ENCODE peak calls at places on chromosomes 7 and 10, in nine cellular contexts. H is psoas muscle, Q is substantia nigra, O is pancreas, A is A549, T is HCT116, V is thyroid gland, K is gastrocnemius medialis, P is heart right ventricle. J is an unnamed sample.
A peak's percentile ranks its signal among the peaks of the same experiment; 100 is the strongest.

GRCh38 chr10:95517536-95518454 is 43.4 kb downstream of the SORBS1 start:
- DNase-seq in V (no peak), K (no peak), O (peak; percentile 53), P (no peak), T (no peak), Q (no peak), A (no peak), H (no peak), J (peak; percentile 12)

GRCh38 chr10:91768123-91768522 is 30.1 kb upstream of the TNKS2 start:
- DNase-seq in V (no peak), T (no peak), O (no peak), A (no peak), H (no peak), Q (no peak), P (no peak), K (no peak), J (no peak)

GRCh38 chr7:118298771-118299170 is 74.3 kb downstream of the ANKRD7 start:
- DNase-seq in K (no peak), V (no peak), O (no peak), T (no peak), A (no peak), Q (no peak), H (no peak), P (no peak), J (no peak)

GRCh38 chr7:4796453-4796852 is 21.0 kb downstream of the AP5Z1 start:
- DNase-seq in T (no peak), K (no peak), P (no peak), V (no peak), A (no peak), Q (no peak), H (no peak), O (no peak), J (no peak)

GRCh38 chr7:44561962-44562621 is 11.6 kb downstream of the DDX56 start:
- DNase-seq in H (no peak), V (no peak), O (no peak), A (peak; percentile 81), T (no peak), Q (no peak), P (no peak), K (no peak), J (no peak)

GRCh38 chr7:150941983-150942590 is 36.0 kb downstream of the KCNH2 start:
- DNase-seq in A (no peak), T (no peak), Q (no peak), H (peak; percentile 35), P (peak; percentile 73), V (no peak), O (peak; percentile 56), K (no peak), J (no peak)

GRCh38 chr10:109892087-109892486 is 31.2 kb downstream of the XPNPEP1 start:
- DNase-seq in Q (no peak), O (no peak), K (no peak), H (no peak), V (peak; percentile 20), T (no peak), P (no peak), A (no peak), J (no peak)

GRCh38 chr7:79298145-79298760 is 155.2 kb downstream of the MAGI2 start:
- DNase-seq in H (no peak), Q (no peak), P (no peak), A (peak; percentile 68), O (no peak), K (no peak), V (peak; percentile 18), T (peak; percentile 28), J (no peak)

GRCh38 chr7:27113991-27114866 is 11.7 kb upstream of the HOXA2 start:
- DNase-seq in O (no peak), T (no peak), H (peak; percentile 69), P (no peak), Q (no peak), A (peak; percentile 80), K (no peak), V (no peak), J (no peak)

GRCh38 chr7:27112361-27112760 is 9.9 kb upstream of the HOXA2 start:
- DNase-seq in Q (no peak), H (no peak), A (no peak), K (no peak), V (no peak), T (no peak), P (no peak), O (no peak), J (no peak)

GRCh38 chr7:27111753-27112277 is 9.3 kb upstream of the HOXA2 start:
- DNase-seq in Q (no peak), V (no peak), O (no peak), K (no peak), H (no peak), A (no peak), T (no peak), P (no peak), J (no peak)

GRCh38 chr7:27110977-27111752 is 8.7 kb upstream of the HOXA2 start:
- DNase-seq in O (no peak), P (no peak), H (peak; percentile 77), Q (no peak), K (no peak), T (no peak), A (peak; percentile 73), V (no peak), J (no peak)

DNA sequence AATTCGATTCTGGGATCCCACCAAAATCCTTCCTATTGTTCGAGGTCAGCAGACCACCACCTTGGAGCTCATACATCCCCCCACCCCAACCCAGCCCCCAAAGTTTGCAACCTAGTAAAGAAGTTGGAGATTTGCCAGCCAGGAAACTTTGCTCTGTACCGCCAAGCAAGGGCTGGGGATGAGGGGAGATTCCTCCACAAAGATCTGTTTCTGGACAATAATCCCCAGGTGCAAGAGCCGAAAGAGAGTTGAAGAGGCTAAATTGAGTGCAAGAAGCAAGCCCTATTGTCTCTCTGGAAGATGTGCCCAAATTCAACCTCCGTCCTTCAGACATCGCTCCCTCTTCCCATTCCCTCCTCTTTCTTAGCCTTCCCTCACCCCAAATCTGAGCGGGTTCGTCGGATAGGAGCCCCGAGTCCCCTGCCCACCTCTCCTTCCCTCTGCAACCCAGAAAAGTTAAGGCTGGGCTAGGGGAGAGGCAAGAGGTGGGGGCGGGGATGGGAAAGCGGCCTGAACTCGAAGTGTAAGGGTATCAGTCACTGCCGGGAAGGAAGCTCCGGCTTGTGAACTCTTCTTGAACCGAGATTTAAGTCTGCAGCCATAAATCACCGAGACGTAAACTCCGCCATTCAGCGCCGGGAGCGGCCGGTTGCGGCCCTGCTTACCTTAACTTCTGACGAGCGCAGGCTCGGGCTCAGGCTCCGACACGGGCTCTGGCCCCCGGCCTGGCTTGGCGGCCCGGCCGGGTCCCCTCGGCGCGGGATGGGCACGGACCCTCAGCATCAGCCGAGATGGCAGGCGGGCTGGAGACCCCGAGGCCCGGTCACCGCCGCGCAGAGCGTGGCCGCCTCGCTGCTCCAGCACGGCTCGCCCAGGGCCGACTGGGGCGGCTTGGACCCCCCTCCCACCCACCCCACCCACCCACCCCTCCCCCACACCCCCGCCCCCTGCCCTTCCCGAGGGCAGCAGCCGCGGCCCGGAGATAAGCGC is 10.8 kb upstream of the HOXA2 start:
- DNase-seq in T (peak; percentile 60), A (peak; percentile 90), P (no peak), K (no peak), V (no peak), Q (no peak), H (peak; percentile 83), O (no peak), J (peak; percentile 80)
- H3K27ac ChIP-seq in T (peak overlapping the region; percentile 72), A (peak overlapping the region; percentile 92), P (peak overlapping the region; percentile 75), K (peak overlapping the region; percentile 80), V (peak overlapping the region; percentile 85), Q (no peak overlapping the region), H (peak overlapping the region; percentile 92), O (no peak overlapping the region), J (peak overlapping the region; percentile 82)

GRCh38 chr7:1473864-1474512 is 14.7 kb upstream of the MICALL2 start:
- DNase-seq in H (peak; percentile 94), P (peak; percentile 88), T (peak; percentile 72), V (peak; percentile 82), K (peak; percentile 56), Q (peak; percentile 29), O (peak; percentile 94), A (peak; percentile 88), J (peak; percentile 62)
- H3K27ac ChIP-seq in H (no peak overlapping the region), P (no peak overlapping the region), T (peak overlapping the region; percentile 62), V (no peak overlapping the region), K (no peak overlapping the region), Q (no peak overlapping the region), O (no peak overlapping the region), A (no peak overlapping the region), J (peak overlapping the region; percentile 20)

GRCh38 chr10:113497203-113497602 is 55.6 kb upstream of the HABP2 start:
- DNase-seq in Q (no peak), T (no peak), A (no peak), O (no peak), K (no peak), P (no peak), H (no peak), V (no peak), J (no peak)

GRCh38 chr10:113493943-113494342 is 58.9 kb upstream of the HABP2 start:
- DNase-seq in O (no peak), P (no peak), Q (no peak), A (peak; percentile 7), V (no peak), H (no peak), T (no peak), K (no peak), J (peak; percentile 55)

GRCh38 chr10:113496124-113496523 is 56.7 kb upstream of the HABP2 start:
- DNase-seq in O (no peak), P (no peak), K (no peak), A (no peak), H (no peak), V (no peak), Q (no peak), T (no peak), J (no peak)

GRCh38 chr10:113493195-113493594 is 59.7 kb upstream of the HABP2 start:
- DNase-seq in P (no peak), A (no peak), K (no peak), T (no peak), Q (no peak), O (no peak), V (no peak), H (no peak), J (peak; percentile 52)

DNA sequence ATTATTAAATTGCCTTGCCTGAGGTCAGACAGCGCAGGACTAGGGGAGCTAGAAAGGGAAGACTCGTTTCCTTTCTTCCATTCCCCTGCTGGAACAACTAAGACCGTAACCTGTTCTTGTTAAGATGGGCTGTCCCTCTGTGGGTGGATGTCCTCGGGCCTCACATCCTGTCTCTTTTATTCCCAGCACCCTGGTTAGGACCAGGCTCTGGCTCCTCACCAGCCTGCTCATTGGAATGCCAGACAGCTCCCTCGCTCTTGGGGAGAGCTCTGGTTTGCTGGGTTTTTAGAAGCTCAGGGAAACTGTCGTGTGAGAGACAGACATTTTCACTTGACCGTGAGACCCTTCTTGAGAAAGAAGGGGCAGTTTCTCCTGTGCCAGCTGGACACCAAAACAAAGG is 58.1 kb upstream of the HABP2 start:
- DNase-seq in K (no peak), H (no peak), P (no peak), Q (no peak), V (peak; percentile 46), O (no peak), A (no peak), T (no peak), J (no peak)
- H3K27ac ChIP-seq in K (no peak overlapping the region), H (no peak overlapping the region), P (no peak overlapping the region), Q (no peak overlapping the region), V (no peak overlapping the region), O (no peak overlapping the region), A (no peak overlapping the region), T (no peak overlapping the region), J (peak overlapping the region; percentile 74)

GRCh38 chr10:62640386-62640785 is 164.1 kb upstream of the ADO start:
- DNase-seq in H (no peak), T (no peak), V (no peak), P (no peak), A (no peak), O (no peak), K (no peak), Q (no peak), J (no peak)

GRCh38 chr10:62636825-62637248 is 167.7 kb upstream of the ADO start:
- DNase-seq in K (no peak), A (no peak), P (no peak), Q (no peak), V (no peak), H (no peak), T (no peak), O (no peak), J (no peak)

GRCh38 chr10:62638062-62638477 is 166.4 kb upstream of the ADO start:
- DNase-seq in H (no peak), Q (no peak), K (no peak), O (no peak), A (no peak), T (no peak), V (no peak), P (no peak), J (no peak)

GRCh38 chr10:62637249-62638061 is 167.1 kb upstream of the ADO start:
- DNase-seq in P (no peak), V (no peak), O (no peak), T (no peak), H (no peak), Q (no peak), K (no peak), A (no peak), J (peak; percentile 26)

DNA sequence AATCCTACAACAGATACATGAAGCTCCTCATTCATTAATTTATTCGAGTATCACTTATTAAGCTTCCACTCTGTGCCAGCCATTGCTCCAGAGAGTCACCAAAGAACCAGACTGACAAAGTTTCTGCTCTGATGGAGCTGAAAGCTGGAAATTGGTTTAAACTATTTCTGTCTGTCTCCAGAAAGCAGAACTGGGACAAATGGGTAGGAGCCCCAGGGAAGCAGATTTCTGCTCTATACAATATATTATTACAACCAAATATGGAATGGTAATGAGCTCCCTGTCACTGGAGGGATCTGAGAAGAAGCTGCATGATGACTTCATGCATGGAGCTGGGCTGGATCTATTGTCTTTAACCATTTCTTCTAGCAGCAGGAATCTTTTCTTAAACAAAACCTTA is 165.4 kb upstream of the ADO start:
- DNase-seq in K (no peak), O (no peak), A (no peak), P (no peak), H (no peak), T (no peak), Q (no peak), V (no peak), J (no peak)
- H3K27ac ChIP-seq in K (no peak overlapping the region), O (no peak overlapping the region), A (no peak overlapping the region), P (no peak overlapping the region), H (no peak overlapping the region), T (no peak overlapping the region), Q (no peak overlapping the region), V (no peak overlapping the region), J (no peak overlapping the region)